ENCODE peak calls at places on chromosomes 1 and 21, in seven cellular contexts. Z, R, W, S, X, D and F are unnamed samples.

GRCh38 chr1:27605796-27606707 is 2.1 kb upstream of the AHDC1 start:
- DNase-seq in R (no peak), S (peak; percentile 73), X (no peak), D (peak; percentile 80), W (peak; percentile 73), Z (peak; percentile 76), F (peak; percentile 70)

GRCh38 chr1:16073490-16074104 is at the start of gene FAM131C:
- DNase-seq in S (no peak), X (no peak), D (peak; percentile 42), W (peak; percentile 71), R (peak; percentile 57), Z (no peak), F (no peak)

GRCh38 chr21:42646836-42647235 is 6.6 kb upstream of the PDE9A start:
- DNase-seq in X (no peak), D (no peak), Z (no peak), S (no peak), W (no peak), R (no peak), F (no peak)

GRCh38 chr1:147292635-147293251 is 50.3 kb downstream of the CHD1L start:
- DNase-seq in Z (no peak), X (no peak), R (no peak), W (no peak), D (no peak), S (peak; percentile 97), F (peak; percentile 92)

GRCh38 chr1:226100436-226101347 is 38.2 kb downstream of the H3-3A start:
- DNase-seq in D (no peak), S (peak; percentile 75), W (no peak), X (no peak), Z (peak; percentile 56), R (peak; percentile 38), F (no peak)

GRCh38 chr1:226029093-226029496 is 30.0 kb upstream of the SDE2 start:
- DNase-seq in S (no peak), Z (peak; percentile 88), W (no peak), D (peak; percentile 69), X (no peak), R (peak; percentile 12), F (no peak)

GRCh38 chr1:215719569-215719968 is 152.5 kb downstream of the KCTD3 start:
- DNase-seq in W (no peak), Z (no peak), R (no peak), X (no peak), S (peak; percentile 25), D (no peak), F (no peak)

GRCh38 chr1:41764608-41765007 is 154.1 kb downstream of the HIVEP3 start:
- DNase-seq in R (no peak), S (no peak), D (no peak), X (no peak), Z (no peak), W (no peak), F (no peak)

GRCh38 chr1:66271904-66272254 is 262.1 kb upstream of the SGIP1 start:
- DNase-seq in X (no peak), Z (no peak), S (peak; percentile 80), W (no peak), D (no peak), R (peak; percentile 32), F (peak; percentile 43)

GRCh38 chr1:48670234-48671020 is 106.3 kb downstream of the BEND5 start:
- DNase-seq in X (no peak), W (no peak), S (no peak), Z (no peak), D (no peak), R (peak; percentile 65), F (no peak)

GRCh38 chr1:211923065-211923464 is 92.5 kb upstream of the LPGAT1 start:
- DNase-seq in X (no peak), S (no peak), D (no peak), R (no peak), Z (peak; percentile 69), W (no peak), F (no peak)

GRCh38 chr1:22896184-22896583 is 76.5 kb downstream of the LACTBL1 start:
- DNase-seq in W (no peak), Z (no peak), R (no peak), D (no peak), S (no peak), X (no peak), F (no peak)

GRCh38 chr1:42971848-42972291 is 13.2 kb upstream of the SLC2A1 start:
- DNase-seq in S (peak; percentile 88), R (no peak), Z (peak; percentile 85), X (no peak), W (no peak), D (no peak), F (peak; percentile 70)

GRCh38 chr21:36395353-36396111 is 10.3 kb downstream of the CHAF1B start:
- DNase-seq in S (no peak), W (no peak), Z (peak; percentile 38), X (no peak), R (no peak), D (no peak), F (no peak)

GRCh38 chr1:62237361-62237760 is 42.7 kb downstream of the L1TD1 start:
- DNase-seq in X (no peak), D (no peak), W (no peak), R (no peak), S (no peak), Z (no peak), F (no peak)

GRCh38 chr1:224730540-224730939 is 114.4 kb downstream of the CNIH3 start:
- DNase-seq in R (no peak), S (no peak), D (no peak), W (no peak), X (no peak), Z (no peak), F (no peak)

GRCh38 chr1:87231703-87232363 is 96.8 kb upstream of the LMO4 start:
- DNase-seq in R (no peak), Z (no peak), W (no peak), D (no peak), S (no peak), X (no peak), F (no peak)

GRCh38 chr1:160086162-160086892 is 5.0 kb downstream of the KCNJ9 start:
- DNase-seq in W (no peak), S (no peak), X (no peak), Z (no peak), R (no peak), D (no peak), F (no peak)

GRCh38 chr1:210764536-210764935 is 369.4 kb downstream of the KCNH1 start:
- DNase-seq in X (no peak), W (no peak), Z (no peak), D (no peak), R (no peak), S (no peak), F (peak; percentile 29)

GRCh38 chr1:221256773-221257172 is 377.5 kb downstream of the HLX start:
- DNase-seq in S (no peak), Z (no peak), W (no peak), X (no peak), R (no peak), D (no peak), F (no peak)

GRCh38 chr1:227774721-227775665 is 39.8 kb downstream of the SNAP47 start:
- DNase-seq in W (no peak), Z (no peak), X (no peak), D (no peak), S (no peak), R (no peak), F (peak; percentile 74)

GRCh38 chr1:227777646-227778045 is 37.8 kb upstream of the PRSS38 start:
- DNase-seq in R (no peak), S (no peak), X (no peak), D (no peak), Z (peak; percentile 32), W (no peak), F (no peak)

GRCh38 chr1:227777156-227777555 is 38.3 kb upstream of the PRSS38 start:
- DNase-seq in S (no peak), R (no peak), Z (peak; percentile 30), D (no peak), X (no peak), W (no peak), F (no peak)

GRCh38 chr1:227775841-227776240 is 39.6 kb upstream of the PRSS38 start:
- DNase-seq in W (no peak), X (no peak), R (no peak), Z (no peak), S (no peak), D (no peak), F (peak; percentile 47)

GRCh38 chr1:227776277-227776676 is 39.2 kb upstream of the PRSS38 start:
- DNase-seq in Z (peak; percentile 39), D (no peak), S (peak; percentile 69), X (no peak), R (no peak), W (no peak), F (peak; percentile 92)
- H3K4me3 ChIP-seq in Z (no peak overlapping the region), D (no peak overlapping the region), S (no peak overlapping the region), X (no peak overlapping the region), R (no peak overlapping the region), W (no peak overlapping the region), F (no peak overlapping the region)

GRCh38 chr1:209534496-209535250 is 48.8 kb upstream of the CAMK1G start:
- DNase-seq in R (no peak), X (no peak), W (no peak), S (no peak), Z (no peak), D (no peak), F (no peak)
- TF ChIP-seq CTCF in R (no peak), X (no peak), W (no peak), S (no peak), Z (no peak), D (no peak), F (no peak)

GRCh38 chr1:90725961-90726715 is 9.0 kb upstream of the BARHL2 start:
- DNase-seq in R (no peak), W (no peak), Z (no peak), X (no peak), S (no peak), D (no peak), F (no peak)

GRCh38 chr1:90726716-90727480 is 9.8 kb upstream of the BARHL2 start:
- DNase-seq in W (no peak), R (no peak), D (no peak), Z (no peak), S (no peak), X (no peak), F (no peak)

GRCh38 chr1:90724926-90725325 is 7.8 kb upstream of the BARHL2 start:
- DNase-seq in W (no peak), Z (no peak), D (no peak), R (no peak), S (no peak), X (no peak), F (no peak)

GRCh38 chr1:90724361-90724760 is 7.3 kb upstream of the BARHL2 start:
- DNase-seq in S (no peak), D (no peak), W (no peak), X (no peak), Z (no peak), R (no peak), F (no peak)

GRCh38 chr1:90725341-90725960 is 8.3 kb upstream of the BARHL2 start:
- DNase-seq in S (peak; percentile 8), R (no peak), W (no peak), Z (no peak), D (no peak), X (no peak), F (no peak)
- H3K4me3 ChIP-seq in S (no peak overlapping the region), R (no peak overlapping the region), W (peak overlapping the region; percentile 31), Z (no peak overlapping the region), D (no peak overlapping the region), X (peak overlapping the region; percentile 31), F (no peak overlapping the region)

GRCh38 chr1:32893198-32894018 is 7.1 kb downstream of the HPCA start:
- DNase-seq in Z (peak; percentile 79), D (no peak), W (no peak), S (no peak), X (no peak), R (no peak), F (peak; percentile 12)
- TF ChIP-seq CTCF in Z (no peak), D (no peak), W (peak; percentile 7), S (no peak), X (no peak), R (no peak), F (peak; percentile 31)